ENCODE peak calls at places on chromosome 20, in ten cellular contexts. H is H1; A is ovary; K is CD4-positive, CD25-positive, alpha-beta regulatory T cell; O is hepatocyte; C is pancreas; M is psoas muscle; L is heart left ventricle; D is right cardiac atrium; P is fibroblast of lung. V is an unnamed sample.

GRCh38 chr20:32052792-32053362 is 835 bp downstream of the HCK start:
- DNase-seq in M (peak; percentile 58), K (no peak), P (no peak), H (no peak), A (no peak), C (no peak), D (peak; percentile 89), O (no peak), L (peak; percentile 88), V (peak; percentile 68)

GRCh38 chr20:46203510-46203837 is 85.4 kb downstream of the CD40 start:
- DNase-seq in K (no peak), D (no peak), M (no peak), H (no peak), P (no peak), O (no peak), L (no peak), A (no peak), C (no peak), V (no peak)

GRCh38 chr20:53425930-53426329 is 167.7 kb downstream of the ZNF217 start:
- DNase-seq in P (no peak), M (no peak), D (no peak), O (no peak), H (no peak), A (no peak), C (no peak), L (no peak), K (no peak), V (no peak)

GRCh38 chr20:48816282-48816860 is 11.4 kb downstream of the PREX1 start:
- DNase-seq in K (no peak), O (no peak), L (no peak), P (no peak), A (no peak), C (no peak), M (no peak), H (no peak), D (no peak), V (no peak)

GRCh38 chr20:48875914-48876240 is 45.6 kb upstream of the ARFGEF2 start:
- DNase-seq in M (no peak), A (no peak), O (no peak), H (no peak), D (no peak), L (no peak), K (no peak), C (no peak), P (peak; percentile 5), V (no peak)

GRCh38 chr20:34715384-34715783 is 11.2 kb downstream of the TP53INP2 start:
- DNase-seq in D (no peak), H (no peak), P (peak; percentile 20), M (no peak), A (no peak), O (no peak), K (no peak), C (no peak), L (no peak), V (no peak)

GRCh38 chr20:57393321-57394086 is 2.3 kb downstream of the RBM38 start:
- DNase-seq in O (no peak), C (no peak), H (no peak), M (peak; percentile 19), D (peak; percentile 43), K (no peak), L (peak; percentile 35), A (peak; percentile 50), P (peak; percentile 22), V (no peak)

GRCh38 chr20:5504061-5504739 is 187.4 kb upstream of the PROKR2 start:
- DNase-seq in D (peak; percentile 89), A (peak; percentile 59), C (peak; percentile 49), L (peak; percentile 86), K (no peak), P (peak; percentile 33), O (no peak), H (no peak), M (peak; percentile 61), V (peak; percentile 77)

GRCh38 chr20:23091741-23092408 is 5.8 kb upstream of the CD93 start:
- DNase-seq in H (no peak), O (no peak), A (no peak), M (no peak), D (no peak), K (no peak), P (no peak), L (no peak), C (no peak), V (no peak)
- H3K27ac ChIP-seq in H (no peak overlapping the region), O (no peak overlapping the region), A (no peak overlapping the region), M (peak overlapping the region; percentile 87), D (no peak overlapping the region), K (no peak overlapping the region), P (no peak overlapping the region), L (no peak overlapping the region), C (peak overlapping the region; percentile 47), V (peak overlapping the region; percentile 5)

GRCh38 chr20:41059236-41059635 is 30.6 kb downstream of the TOP1 start:
- DNase-seq in P (no peak), D (no peak), K (no peak), O (no peak), H (no peak), C (no peak), A (no peak), L (no peak), M (no peak), V (no peak)

GRCh38 chr20:41063442-41063841 is 34.8 kb downstream of the TOP1 start:
- DNase-seq in C (no peak), A (no peak), H (no peak), D (no peak), P (peak; percentile 33), O (no peak), K (no peak), L (no peak), M (no peak), V (no peak)

GRCh38 chr20:41058674-41059008 is 30.0 kb downstream of the TOP1 start:
- DNase-seq in C (no peak), H (no peak), D (no peak), P (no peak), O (no peak), L (no peak), A (no peak), M (no peak), K (no peak), V (no peak)

GRCh38 chr20:41058007-41058673 is 29.5 kb downstream of the TOP1 start:
- DNase-seq in L (no peak), A (no peak), C (no peak), K (no peak), H (no peak), M (no peak), O (peak; percentile 47), D (no peak), P (peak; percentile 90), V (no peak)

DNA sequence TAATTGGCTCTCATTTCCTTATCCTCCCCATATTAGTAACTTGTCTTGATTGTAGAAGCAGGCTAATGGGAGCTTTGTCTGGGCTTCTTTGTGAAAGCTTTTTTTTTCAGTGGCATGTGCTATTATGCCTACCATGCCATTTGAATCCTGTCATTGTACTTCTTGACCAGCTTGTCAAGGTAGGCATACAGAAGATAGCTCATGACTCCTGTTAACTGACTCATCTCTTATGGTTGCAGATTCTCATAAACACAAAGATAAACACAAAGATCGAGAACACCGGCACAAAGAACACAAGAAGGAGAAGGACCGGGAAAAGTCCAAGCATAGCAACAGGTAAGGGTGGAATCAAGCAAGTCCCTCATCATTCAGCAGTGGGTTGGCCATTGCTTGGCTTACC is 32.5 kb downstream of the TOP1 start:
- DNase-seq in O (no peak), C (no peak), K (no peak), H (no peak), P (no peak), D (no peak), M (no peak), L (no peak), A (no peak), V (no peak)
- H3K4me3 ChIP-seq in O (no peak overlapping the region), C (no peak overlapping the region), K (no peak overlapping the region), H (no peak overlapping the region), P (no peak overlapping the region), D (no peak overlapping the region), M (no peak overlapping the region), L (no peak overlapping the region), A (no peak overlapping the region), V (no peak overlapping the region)

GRCh38 chr20:23106271-23106851 is 20.2 kb upstream of the CD93 start:
- DNase-seq in A (no peak), L (no peak), C (no peak), M (no peak), P (no peak), D (peak; percentile 57), K (no peak), H (no peak), O (no peak), V (no peak)

GRCh38 chr20:23108871-23109270 is 22.7 kb upstream of the CD93 start:
- DNase-seq in C (no peak), P (no peak), H (no peak), K (no peak), L (no peak), A (no peak), M (no peak), D (no peak), O (no peak), V (no peak)

GRCh38 chr20:23103284-23104018 is 17.3 kb upstream of the CD93 start:
- DNase-seq in C (no peak), A (no peak), H (no peak), M (no peak), D (no peak), P (no peak), O (no peak), L (no peak), K (no peak), V (no peak)

GRCh38 chr20:23101696-23102095 is 15.6 kb upstream of the CD93 start:
- DNase-seq in C (no peak), A (no peak), L (no peak), P (no peak), D (peak; percentile 44), K (no peak), O (no peak), M (no peak), H (no peak), V (no peak)

GRCh38 chr20:23105193-23105592 is 19.1 kb upstream of the CD93 start:
- DNase-seq in C (no peak), A (no peak), D (peak; percentile 26), K (no peak), M (no peak), H (no peak), O (no peak), P (no peak), L (no peak), V (no peak)
- H3K27ac ChIP-seq in C (no peak overlapping the region), A (no peak overlapping the region), D (no peak overlapping the region), K (no peak overlapping the region), M (no peak overlapping the region), H (no peak overlapping the region), O (no peak overlapping the region), P (no peak overlapping the region), L (peak overlapping the region; percentile 68), V (peak overlapping the region; percentile 88)

DNA sequence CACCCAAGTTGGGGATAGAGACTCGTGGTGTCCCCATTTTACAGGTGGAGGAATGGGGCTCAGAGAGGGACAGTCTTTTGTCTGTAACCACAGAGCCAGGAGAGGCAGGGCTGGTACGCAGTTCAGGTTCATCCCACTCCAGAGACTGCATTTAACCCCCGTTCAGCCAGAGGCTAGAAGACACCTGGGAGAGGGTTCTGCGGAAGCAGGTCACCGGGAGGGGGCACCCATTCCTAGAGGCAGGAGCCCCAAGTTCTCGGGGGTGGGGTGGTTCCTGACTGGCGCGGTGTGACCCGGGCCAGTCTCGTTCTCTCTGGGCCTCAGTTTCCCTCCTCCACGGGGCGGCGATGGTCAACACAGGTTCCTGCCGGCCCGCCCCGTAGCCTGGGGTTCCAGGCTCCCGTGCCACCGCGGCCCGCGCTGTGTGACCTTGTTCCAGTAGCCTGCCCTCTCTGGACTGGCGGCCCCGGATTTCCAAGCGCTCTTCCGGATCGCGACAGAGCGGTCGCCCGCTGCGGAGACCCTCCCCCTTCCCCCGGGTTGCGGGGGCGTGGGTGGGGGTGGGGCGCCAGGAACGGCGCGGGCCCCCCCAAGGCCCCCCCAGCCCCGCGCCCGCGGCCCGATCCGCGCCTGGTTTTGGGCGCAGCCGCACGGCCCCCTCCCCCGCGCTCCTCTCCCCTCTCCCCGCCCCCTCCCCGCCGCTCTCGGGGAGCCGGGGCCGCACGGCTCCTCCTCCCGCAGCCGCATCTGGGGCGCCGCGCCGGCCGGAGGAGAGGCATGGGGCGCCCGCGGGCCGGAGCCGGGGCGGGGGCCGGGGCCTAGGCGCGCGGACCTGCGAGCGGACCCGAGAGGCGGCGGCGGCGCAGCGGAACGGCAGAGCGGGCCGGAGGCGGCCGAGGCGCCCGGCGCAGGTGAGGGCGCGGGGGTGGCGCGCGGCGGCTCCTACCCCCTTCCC is at the start of gene DLGAP4:
- DNase-seq in K (no peak), D (no peak), H (no peak), L (no peak), P (no peak), A (no peak), C (no peak), M (no peak), O (no peak), V (no peak)
- H3K4me3 ChIP-seq in K (no peak within 1 kb of the TSS), D (peak within 1 kb of the TSS; percentile 56), H (peak within 1 kb of the TSS; percentile 59), L (peak within 1 kb of the TSS; percentile 47), P (no peak within 1 kb of the TSS), A (peak within 1 kb of the TSS; percentile 3), C (peak within 1 kb of the TSS; percentile 48), M (peak within 1 kb of the TSS; percentile 33), O (no peak within 1 kb of the TSS), V (peak within 1 kb of the TSS; percentile 51)